ENCODE peak calls at places on chromosomes 11 and 22, in eight cellular contexts. One of them, this sample, is unnamed.

GRCh38 chr11:2899080-2899783 is 13.7 kb upstream of the CDKN1C start:
- DNase-seq in CD8-positive, alpha-beta T cell: no peak
- DNase-seq in NCI-H69: no peak
- DNase-seq in kidney epithelial cell: no peak
- DNase-seq in foreskin fibroblast: no peak
- DNase-seq in SIG-M5: no peak
- DNase-seq in GM23338: no peak
- DNase-seq in amniotic stem cell: no peak
- DNase-seq in this sample: no peak

GRCh38 chr22:46290843-46291785 is 5.6 kb upstream of the GTSE1 start:
- DNase-seq in CD8-positive, alpha-beta T cell: no peak
- DNase-seq in NCI-H69: peak
- DNase-seq in kidney epithelial cell: no peak
- DNase-seq in foreskin fibroblast: no peak
- DNase-seq in SIG-M5: no peak
- DNase-seq in GM23338: no peak
- DNase-seq in amniotic stem cell: no peak
- DNase-seq in this sample: no peak

GRCh38 chr11:133827556-133827955 is 17.8 kb downstream of the SPATA19 start:
- DNase-seq in CD8-positive, alpha-beta T cell: no peak
- DNase-seq in NCI-H69: no peak
- DNase-seq in kidney epithelial cell: no peak
- DNase-seq in foreskin fibroblast: no peak
- DNase-seq in SIG-M5: no peak
- DNase-seq in GM23338: no peak
- DNase-seq in amniotic stem cell: no peak
- DNase-seq in this sample: no peak

GRCh38 chr11:116312560-116313340 is 460.0 kb downstream of the BUD13 start:
- DNase-seq in CD8-positive, alpha-beta T cell: no peak
- DNase-seq in NCI-H69: peak
- DNase-seq in kidney epithelial cell: no peak
- DNase-seq in foreskin fibroblast: no peak
- DNase-seq in SIG-M5: no peak
- DNase-seq in GM23338: peak
- DNase-seq in amniotic stem cell: no peak
- DNase-seq in this sample: peak

GRCh38 chr11:110433393-110434333 is 3.9 kb downstream of the FDX1 start:
- DNase-seq in CD8-positive, alpha-beta T cell: no peak
- DNase-seq in NCI-H69: peak
- DNase-seq in kidney epithelial cell: no peak
- DNase-seq in foreskin fibroblast: peak
- DNase-seq in SIG-M5: no peak
- DNase-seq in GM23338: peak
- DNase-seq in amniotic stem cell: no peak
- DNase-seq in this sample: peak

GRCh38 chr11:84825140-84825539 is 802.0 kb downstream of the DLG2 start:
- DNase-seq in CD8-positive, alpha-beta T cell: no peak
- DNase-seq in NCI-H69: no peak
- DNase-seq in kidney epithelial cell: no peak
- DNase-seq in foreskin fibroblast: no peak
- DNase-seq in SIG-M5: no peak
- DNase-seq in GM23338: no peak
- DNase-seq in amniotic stem cell: no peak
- DNase-seq in this sample: no peak

GRCh38 chr11:76623171-76623883 is 47.2 kb downstream of the LRRC32 start:
- DNase-seq in CD8-positive, alpha-beta T cell: no peak
- DNase-seq in NCI-H69: peak
- DNase-seq in kidney epithelial cell: no peak
- DNase-seq in foreskin fibroblast: peak
- DNase-seq in SIG-M5: no peak
- DNase-seq in GM23338: no peak
- DNase-seq in amniotic stem cell: no peak
- DNase-seq in this sample: no peak

GRCh38 chr11:30282289-30282631 is 40.6 kb upstream of the ARL14EP start:
- DNase-seq in CD8-positive, alpha-beta T cell: no peak
- DNase-seq in NCI-H69: no peak
- DNase-seq in kidney epithelial cell: no peak
- DNase-seq in foreskin fibroblast: no peak
- DNase-seq in SIG-M5: no peak
- DNase-seq in GM23338: peak
- DNase-seq in amniotic stem cell: no peak
- DNase-seq in this sample: no peak

GRCh38 chr11:63889344-63889743 is 27.6 kb downstream of the RCOR2 start:
- DNase-seq in CD8-positive, alpha-beta T cell: no peak
- DNase-seq in NCI-H69: no peak
- DNase-seq in kidney epithelial cell: no peak
- DNase-seq in foreskin fibroblast: no peak
- DNase-seq in SIG-M5: no peak
- DNase-seq in GM23338: no peak
- DNase-seq in amniotic stem cell: no peak
- DNase-seq in this sample: no peak